ENCODE peak calls at places on chromosomes 6 and 20, in four cellular contexts. One of them, this sample, is unnamed.

GRCh38 chr20:22430154-22430745 is 154.1 kb downstream of the FOXA2 start:
- DNase-seq in A549: peak; percentile 88
- DNase-seq in K562: peak; percentile 20
- DNase-seq in HepG2: peak; percentile 92
- DNase-seq in this sample: peak; percentile 73

GRCh38 chr20:59955131-59955796 is 3.0 kb upstream of the CDH26 start:
- DNase-seq in HepG2: peak; percentile 53
- DNase-seq in K562: peak; percentile 17
- DNase-seq in A549: peak; percentile 49
- DNase-seq in this sample: no peak

GRCh38 chr6:3376888-3377535 is 79.8 kb downstream of the SLC22A23 start:
- DNase-seq in K562: no peak
- DNase-seq in HepG2: peak; percentile 63
- DNase-seq in A549: no peak
- DNase-seq in this sample: no peak

GRCh38 chr6:87431263-87431662 is 23.5 kb downstream of the CFAP206 start:
- DNase-seq in HepG2: no peak
- DNase-seq in K562: no peak
- DNase-seq in A549: peak; percentile 25
- DNase-seq in this sample: no peak

GRCh38 chr20:50346372-50347347 is 156.0 kb downstream of the CEBPB start:
- DNase-seq in K562: no peak
- DNase-seq in HepG2: no peak
- DNase-seq in A549: peak; percentile 55
- DNase-seq in this sample: no peak

GRCh38 chr20:59159091-59159821 is 4.4 kb upstream of the ZNF831 start:
- DNase-seq in A549: no peak
- DNase-seq in K562: no peak
- DNase-seq in HepG2: no peak
- DNase-seq in this sample: peak; percentile 50

GRCh38 chr6:122754191-122754731 is 25.3 kb upstream of the FABP7 start:
- DNase-seq in A549: no peak
- DNase-seq in HepG2: no peak
- DNase-seq in K562: no peak
- DNase-seq in this sample: no peak

GRCh38 chr20:39464238-39464637 is 502.1 kb downstream of the DHX35 start:
- DNase-seq in A549: no peak
- DNase-seq in HepG2: no peak
- DNase-seq in K562: no peak
- DNase-seq in this sample: no peak

GRCh38 chr6:116393430-116393829 is 22.7 kb downstream of the DSE start:
- DNase-seq in K562: no peak
- DNase-seq in HepG2: no peak
- DNase-seq in A549: peak; percentile 12
- DNase-seq in this sample: no peak

GRCh38 chr6:113361014-113361645 is 496.0 kb upstream of the MARCKS start:
- DNase-seq in A549: peak; percentile 16
- DNase-seq in HepG2: peak; percentile 82
- DNase-seq in K562: no peak
- DNase-seq in this sample: no peak

GRCh38 chr6:5936140-5936539 is 70.6 kb downstream of the NRN1 start:
- DNase-seq in HepG2: no peak
- DNase-seq in A549: no peak
- DNase-seq in K562: no peak
- DNase-seq in this sample: no peak

GRCh38 chr6:19042452-19042851 is 655.3 kb downstream of the RNF144B start:
- DNase-seq in K562: no peak
- DNase-seq in A549: no peak
- DNase-seq in HepG2: no peak
- DNase-seq in this sample: no peak

GRCh38 chr6:84521419-84522001 is 242.9 kb downstream of the TBX18 start:
- DNase-seq in HepG2: no peak
- DNase-seq in A549: no peak
- DNase-seq in K562: no peak
- DNase-seq in this sample: no peak

GRCh38 chr6:156348376-156348775 is 428.8 kb upstream of the ARID1B start:
- DNase-seq in K562: no peak
- DNase-seq in HepG2: no peak
- DNase-seq in A549: no peak
- DNase-seq in this sample: no peak

GRCh38 chr6:152981219-152981618 is 1.6 kb downstream of the FBXO5 start:
- DNase-seq in A549: no peak
- DNase-seq in HepG2: no peak
- DNase-seq in K562: no peak
- DNase-seq in this sample: no peak

GRCh38 chr6:119482850-119483285 is 133.3 kb upstream of the MAN1A1 start:
- DNase-seq in HepG2: no peak
- DNase-seq in K562: peak; percentile 12
- DNase-seq in A549: no peak
- DNase-seq in this sample: no peak

GRCh38 chr6:150241751-150242150 is 98.9 kb downstream of the PPP1R14C start:
- DNase-seq in A549: no peak
- DNase-seq in HepG2: no peak
- DNase-seq in K562: no peak
- DNase-seq in this sample: no peak

GRCh38 chr6:106556368-106556960 is 72.8 kb downstream of the RTN4IP1 start:
- DNase-seq in A549: peak; percentile 26
- DNase-seq in K562: no peak
- DNase-seq in HepG2: peak; percentile 15
- DNase-seq in this sample: no peak

GRCh38 chr6:32113386-32114352 is 4.5 kb upstream of the TNXB start:
- DNase-seq in K562: peak; percentile 73
- DNase-seq in HepG2: peak; percentile 80
- DNase-seq in A549: peak; percentile 73
- DNase-seq in this sample: peak; percentile 70

GRCh38 chr6:127938701-127939100 is 37.8 kb upstream of the THEMIS start:
- DNase-seq in A549: peak; percentile 32
- DNase-seq in K562: no peak
- DNase-seq in HepG2: no peak
- DNase-seq in this sample: no peak

GRCh38 chr20:23362392-23363256 is 642 bp downstream of the GZF1 start:
- DNase-seq in K562: no peak
- DNase-seq in A549: no peak
- DNase-seq in HepG2: peak; percentile 46
- DNase-seq in this sample: peak; percentile 35

GRCh38 chr6:13615802-13616140 is 636 bp downstream of the NOL7 start:
- DNase-seq in K562: peak; percentile 41
- DNase-seq in HepG2: no peak
- DNase-seq in A549: no peak
- DNase-seq in this sample: peak; percentile 32

GRCh38 chr6:132798820-132799538 is 542 bp upstream of the SLC18B1 start:
- DNase-seq in HepG2: peak; percentile 83
- DNase-seq in A549: peak; percentile 76
- DNase-seq in K562: peak; percentile 74
- DNase-seq in this sample: peak; percentile 73

GRCh38 chr6:158361961-158362634 is 49.8 kb downstream of the TULP4 start:
- DNase-seq in HepG2: no peak
- DNase-seq in A549: no peak
- DNase-seq in K562: no peak
- DNase-seq in this sample: no peak

GRCh38 chr20:38114353-38114791 is 50.7 kb downstream of the TGM2 start:
- DNase-seq in HepG2: no peak
- DNase-seq in K562: peak; percentile 37
- DNase-seq in A549: peak; percentile 47
- DNase-seq in this sample: no peak

GRCh38 chr20:4322499-4322898 is 307.1 kb upstream of the RNF24 start:
- DNase-seq in K562: no peak
- DNase-seq in A549: no peak
- DNase-seq in HepG2: no peak
- DNase-seq in this sample: no peak

GRCh38 chr6:168125429-168126001 is 46.5 kb upstream of the FRMD1 start:
- DNase-seq in HepG2: no peak
- DNase-seq in A549: no peak
- DNase-seq in K562: no peak
- DNase-seq in this sample: no peak

GRCh38 chr6:111207141-111207858 is 120.0 kb downstream of the SLC16A10 start:
- DNase-seq in A549: no peak
- DNase-seq in K562: no peak
- DNase-seq in HepG2: no peak
- DNase-seq in this sample: no peak

GRCh38 chr6:155959898-155960297 is 504.3 kb upstream of the NOX3 start:
- DNase-seq in HepG2: peak; percentile 48
- DNase-seq in A549: no peak
- DNase-seq in K562: no peak
- DNase-seq in this sample: no peak

GRCh38 chr6:82712826-82713225 is 349.2 kb downstream of the TPBG start:
- DNase-seq in HepG2: no peak
- DNase-seq in A549: no peak
- DNase-seq in K562: peak; percentile 29
- DNase-seq in this sample: no peak

GRCh38 chr6:43723737-43724295 is 36.2 kb upstream of the MRPS18A start:
- DNase-seq in K562: peak; percentile 94
- DNase-seq in A549: peak; percentile 74
- DNase-seq in HepG2: peak; percentile 84
- DNase-seq in this sample: peak; percentile 80

GRCh38 chr6:94362061-94362864 is 942.9 kb upstream of the EPHA7 start:
- DNase-seq in A549: no peak
- DNase-seq in HepG2: no peak
- DNase-seq in K562: no peak
- DNase-seq in this sample: no peak

GRCh38 chr6:5851261-5851757 is 155.4 kb downstream of the NRN1 start:
- DNase-seq in K562: peak; percentile 58
- DNase-seq in HepG2: no peak
- DNase-seq in A549: peak; percentile 11
- DNase-seq in this sample: peak; percentile 80

GRCh38 chr20:53914861-53915458 is 155.4 kb downstream of the BCAS1 start:
- DNase-seq in A549: no peak
- DNase-seq in HepG2: no peak
- DNase-seq in K562: no peak
- DNase-seq in this sample: no peak

GRCh38 chr6:121319112-121319553 is 15.1 kb downstream of the TBC1D32 start:
- DNase-seq in A549: peak; percentile 24
- DNase-seq in K562: no peak
- DNase-seq in HepG2: peak; percentile 41
- DNase-seq in this sample: no peak

GRCh38 chr6:37365791-37366190 is 12.0 kb downstream of the RNF8 start:
- DNase-seq in K562: no peak
- DNase-seq in A549: no peak
- DNase-seq in HepG2: peak; percentile 42
- DNase-seq in this sample: no peak
- TF ChIP-seq NR3C1 in K562: no peak
- TF ChIP-seq NR3C1 in A549: no peak
- TF ChIP-seq NR3C1 in HepG2: no peak
- TF ChIP-seq NR3C1 in this sample: no peak

GRCh38 chr20:58142843-58143185 is 85.6 kb downstream of the ANKRD60 start:
- DNase-seq in HepG2: no peak
- DNase-seq in A549: no peak
- DNase-seq in K562: no peak
- DNase-seq in this sample: no peak

GRCh38 chr20:58140787-58141396 is 87.6 kb downstream of the ANKRD60 start:
- DNase-seq in A549: no peak
- DNase-seq in HepG2: no peak
- DNase-seq in K562: no peak
- DNase-seq in this sample: no peak

GRCh38 chr20:58143531-58143930 is 84.9 kb downstream of the ANKRD60 start:
- DNase-seq in A549: no peak
- DNase-seq in HepG2: no peak
- DNase-seq in K562: no peak
- DNase-seq in this sample: no peak

GRCh38 chr20:58141496-58141895 is 87.0 kb downstream of the ANKRD60 start:
- DNase-seq in K562: no peak
- DNase-seq in A549: no peak
- DNase-seq in HepG2: no peak
- DNase-seq in this sample: no peak

GRCh38 chr20:58141971-58142842 is 86.2 kb downstream of the ANKRD60 start:
- DNase-seq in HepG2: no peak
- DNase-seq in A549: no peak
- DNase-seq in K562: no peak
- DNase-seq in this sample: no peak
- TF ChIP-seq NR3C1 in HepG2: no peak
- TF ChIP-seq NR3C1 in A549: no peak
- TF ChIP-seq NR3C1 in K562: no peak
- TF ChIP-seq NR3C1 in this sample: no peak

DNA sequence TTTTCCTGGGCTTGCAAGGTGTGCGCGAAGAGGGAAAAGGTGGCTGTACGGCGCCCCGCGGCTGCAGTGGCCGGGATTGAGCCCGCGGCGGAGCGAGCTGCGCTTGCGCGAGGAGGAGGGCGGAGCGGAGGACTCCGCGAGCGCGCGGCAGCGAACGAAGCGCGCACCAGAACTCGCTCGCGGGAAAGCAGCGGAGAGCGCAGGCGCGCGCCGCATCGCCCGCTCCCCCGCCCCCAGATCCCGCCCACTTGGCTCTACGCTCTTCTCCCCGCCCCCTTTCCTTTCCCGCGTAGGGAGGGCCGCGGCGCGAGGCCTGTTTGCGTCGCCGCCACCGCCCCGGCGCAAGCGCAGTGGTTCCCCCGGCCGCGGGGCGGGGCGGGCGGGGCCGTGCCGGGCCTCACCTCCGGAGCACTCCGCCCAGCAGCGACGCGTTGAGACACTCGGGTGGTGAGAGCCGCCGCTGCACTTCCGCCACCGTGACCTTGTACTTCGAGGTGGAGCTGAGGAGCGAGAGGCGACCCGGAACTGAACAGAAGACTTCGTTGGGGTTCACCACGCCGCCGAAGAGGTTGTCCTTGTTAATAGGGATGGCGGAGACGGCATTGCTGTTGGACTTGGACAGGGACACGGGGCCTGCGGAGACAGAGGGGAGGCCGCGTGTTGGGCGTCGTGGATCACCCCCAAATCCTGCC is 10.6 kb downstream of the TFAP2A start:
- DNase-seq in A549: peak; percentile 98
- DNase-seq in K562: peak; percentile 99
- DNase-seq in HepG2: no peak
- DNase-seq in this sample: peak; percentile 95
- TF ChIP-seq NR3C1 in A549: no peak
- TF ChIP-seq NR3C1 in K562: no peak
- TF ChIP-seq NR3C1 in HepG2: no peak
- TF ChIP-seq NR3C1 in this sample: no peak

DNA sequence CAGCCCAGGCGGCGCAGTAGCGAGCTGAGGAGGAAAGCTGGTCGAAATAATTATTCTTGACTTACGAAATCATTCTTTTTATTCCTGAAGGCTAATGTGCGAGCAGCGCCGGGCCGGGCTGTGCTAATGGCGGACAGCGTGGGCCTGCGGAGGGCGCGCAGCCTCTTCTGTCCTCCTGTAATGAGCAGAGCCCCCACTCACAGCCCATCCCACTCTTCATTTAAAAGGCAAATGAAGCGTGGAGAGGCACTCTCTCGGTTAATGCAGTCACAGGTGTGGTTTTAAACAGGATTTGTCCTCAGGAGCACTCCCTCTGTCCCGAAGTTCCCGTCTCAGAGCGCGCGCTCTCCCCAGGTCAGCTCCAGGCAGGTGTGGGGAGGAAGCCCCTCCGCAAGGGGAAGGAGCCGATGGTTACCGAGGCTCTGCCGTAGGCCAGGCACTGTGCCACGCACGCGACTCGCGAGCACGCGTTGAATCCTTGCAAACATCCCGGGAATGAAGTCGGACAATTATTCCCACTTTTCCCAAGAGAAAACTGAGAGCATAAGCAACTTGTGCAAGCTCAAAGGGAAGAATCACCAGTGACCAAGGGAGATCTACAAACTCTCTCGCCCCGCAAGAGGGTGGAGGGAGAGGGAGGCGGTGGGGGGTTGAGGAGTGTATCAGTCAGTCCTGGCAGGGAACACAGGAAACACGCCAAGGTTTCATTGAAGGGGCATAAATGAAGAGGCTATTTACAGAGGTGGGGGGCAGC is 35.5 kb upstream of the ZFAND3 start:
- DNase-seq in A549: no peak
- DNase-seq in HepG2: no peak
- DNase-seq in K562: no peak
- DNase-seq in this sample: peak; percentile 24
- TF ChIP-seq NR3C1 in A549: no peak
- TF ChIP-seq NR3C1 in HepG2: no peak
- TF ChIP-seq NR3C1 in K562: no peak
- TF ChIP-seq NR3C1 in this sample: no peak